ENCODE peak calls at places on chromosomes 3 and 15, in seven cellular contexts. X is adrenal gland, Q is head of caudate nucleus, F is NCI-H2081 treated with DMSO at 0.1 percent for 48 hours, P is occipital lobe, W is progenitor cell of endocrine pancreas, E is GM03348. A is an unnamed sample.

GRCh38 chr3:73624363-73625123 is at the start of gene PDZRN3:
- DNase-seq in Q (no peak), P (peak; percentile 48), E (peak; percentile 85), F (no peak), W (peak; percentile 49), X (peak; percentile 79), A (peak; percentile 48)

GRCh38 chr3:141051641-141052569 is 758 bp downstream of the SPSB4 start:
- DNase-seq in Q (no peak), P (no peak), W (peak; percentile 59), X (no peak), E (no peak), F (no peak), A (no peak)

GRCh38 chr15:69468241-69469121 is 15.9 kb downstream of the RPLP1 start:
- DNase-seq in Q (no peak), E (no peak), F (peak; percentile 92), X (no peak), P (no peak), W (no peak), A (no peak)

GRCh38 chr3:184726497-184726896 is 14.6 kb upstream of the MAGEF1 start:
- DNase-seq in Q (no peak), W (no peak), E (no peak), X (no peak), P (no peak), F (no peak), A (no peak)

GRCh38 chr3:172520332-172520831 is 2.8 kb downstream of the TNFSF10 start:
- DNase-seq in Q (no peak), F (no peak), W (no peak), E (peak; percentile 77), X (no peak), P (no peak), A (no peak)

GRCh38 chr3:135966349-135966695 is 794 bp downstream of the PPP2R3A start:
- DNase-seq in W (peak; percentile 44), F (no peak), X (no peak), Q (peak; percentile 31), P (no peak), E (no peak), A (no peak)

GRCh38 chr3:64675848-64676247 is 12.0 kb downstream of the ADAMTS9 start:
- DNase-seq in E (no peak), X (no peak), F (no peak), P (no peak), Q (no peak), W (no peak), A (no peak)

GRCh38 chr3:43768594-43768993 is 77.9 kb downstream of the ABHD5 start:
- DNase-seq in P (no peak), F (no peak), E (peak; percentile 40), W (no peak), X (peak; percentile 41), Q (peak; percentile 8), A (peak; percentile 85)

GRCh38 chr15:48644827-48645557 is 517 bp downstream of the FBN1 start:
- DNase-seq in P (peak; percentile 76), W (peak; percentile 27), X (peak; percentile 67), F (no peak), E (peak; percentile 74), Q (peak; percentile 81), A (no peak)

GRCh38 chr15:66452971-66453580 is 44.5 kb downstream of the SNAPC5 start:
- DNase-seq in W (no peak), X (no peak), P (peak; percentile 25), Q (no peak), F (no peak), E (no peak), A (peak; percentile 20)

GRCh38 chr15:65460948-65461347 is 38.2 kb upstream of the IGDCC4 start:
- DNase-seq in E (no peak), W (no peak), F (no peak), P (no peak), X (no peak), Q (no peak), A (no peak)

GRCh38 chr3:38755130-38755529 is 60.9 kb downstream of the SCN10A start:
- DNase-seq in E (no peak), P (no peak), W (no peak), F (no peak), Q (no peak), X (no peak), A (no peak)

GRCh38 chr3:17831366-17831765 is 88.9 kb upstream of the TBC1D5 start:
- DNase-seq in Q (no peak), X (no peak), W (no peak), E (no peak), F (no peak), P (no peak), A (no peak)

GRCh38 chr3:169179193-169180122 is 484.1 kb downstream of the MECOM start:
- DNase-seq in E (no peak), F (no peak), W (no peak), Q (no peak), P (no peak), X (no peak), A (no peak)

GRCh38 chr15:95365615-95366107 is 964.8 kb upstream of the NR2F2 start:
- DNase-seq in E (no peak), X (peak; percentile 8), Q (no peak), W (no peak), P (no peak), F (no peak), A (no peak)

GRCh38 chr15:69398541-69398940 is 15.6 kb upstream of the KIF23 start:
- DNase-seq in E (peak; percentile 42), W (no peak), P (no peak), Q (no peak), F (no peak), X (no peak), A (no peak)

GRCh38 chr3:120160050-120160449 is 65.8 kb upstream of the GSK3B start:
- DNase-seq in P (no peak), W (no peak), X (no peak), Q (no peak), F (no peak), E (peak; percentile 91), A (peak; percentile 56)

GRCh38 chr3:30752961-30753360 is 141.5 kb downstream of the GADL1 start:
- DNase-seq in W (no peak), Q (no peak), E (peak; percentile 64), P (no peak), F (no peak), X (peak; percentile 30), A (no peak)

GRCh38 chr15:77493324-77493907 is 72.7 kb downstream of the HMG20A start:
- DNase-seq in Q (no peak), X (no peak), E (no peak), P (no peak), F (no peak), W (no peak), A (no peak)

GRCh38 chr3:194738254-194739093 is 52.8 kb downstream of the FAM43A start:
- DNase-seq in Q (peak; percentile 85), F (no peak), W (no peak), E (peak; percentile 46), X (peak; percentile 65), P (peak; percentile 83), A (no peak)

GRCh38 chr15:68482246-68482645 is 50.3 kb upstream of the ITGA11 start:
- DNase-seq in W (no peak), X (no peak), F (no peak), Q (no peak), E (no peak), P (no peak), A (no peak)

GRCh38 chr15:66709884-66710283 is 7.8 kb downstream of the SMAD6 start:
- DNase-seq in Q (no peak), X (no peak), F (no peak), E (no peak), P (no peak), W (no peak), A (no peak)

GRCh38 chr3:161415506-161416231 is 44.4 kb upstream of the SPTSSB start:
- DNase-seq in F (no peak), X (no peak), E (peak; percentile 39), Q (no peak), P (no peak), W (no peak), A (no peak)

GRCh38 chr15:64452988-64453688 is 7.2 kb upstream of the ZNF609 start:
- DNase-seq in E (no peak), P (no peak), Q (peak; percentile 59), X (peak; percentile 51), W (no peak), F (peak; percentile 73), A (no peak)

GRCh38 chr3:149390316-149390715 is 12.9 kb upstream of the TM4SF1 start:
- DNase-seq in E (no peak), F (no peak), P (no peak), W (no peak), Q (no peak), X (no peak), A (no peak)

GRCh38 chr3:94643400-94643799 is 580.5 kb downstream of the NSUN3 start:
- DNase-seq in F (no peak), Q (no peak), W (no peak), X (no peak), P (no peak), E (no peak), A (no peak)